ENCODE peak calls at places on chromosomes 4 and X, in six cellular contexts. O, K, R, W, N and Q are unnamed samples.

GRCh38 chr4:186920486-186920885 is 196.8 kb upstream of the FAT1 start:
- DNase-seq in O (no peak), K (peak; percentile 69), R (no peak), W (no peak), N (no peak), Q (peak; percentile 80)

GRCh38 chrX:21373637-21374162 is 518 bp upstream of the CNKSR2 start:
- DNase-seq in O (peak; percentile 28), K (no peak), R (no peak), W (peak; percentile 20), N (no peak), Q (no peak)

GRCh38 chr4:113474017-113474416 is 287.5 kb downstream of the CAMK2D start:
- DNase-seq in O (no peak), K (peak; percentile 71), R (no peak), W (no peak), N (no peak), Q (peak; percentile 82)

GRCh38 chr4:1393866-1394265 is 12.4 kb downstream of the NKX1-1 start:
- DNase-seq in O (no peak), K (no peak), R (no peak), W (no peak), N (no peak), Q (no peak)

GRCh38 chrX:123184199-123184857 is at the start of gene GRIA3:
- DNase-seq in O (peak; percentile 35), K (peak; percentile 24), R (peak; percentile 45), W (peak; percentile 60), N (peak; percentile 17), Q (no peak)

GRCh38 chr4:37717575-37717974 is 31.4 kb upstream of the RELL1 start:
- DNase-seq in O (no peak), K (peak; percentile 71), R (no peak), W (no peak), N (no peak), Q (peak; percentile 92)

GRCh38 chrX:12421918-12422317 is 283.6 kb downstream of the FRMPD4 start:
- DNase-seq in O (no peak), K (no peak), R (no peak), W (peak; percentile 7), N (no peak), Q (peak; percentile 7)

GRCh38 chrX:39063037-39063436 is 261.8 kb downstream of the MID1IP1 start:
- DNase-seq in O (no peak), K (no peak), R (no peak), W (no peak), N (no peak), Q (no peak)

GRCh38 chr4:185682236-185682635 is 129.8 kb downstream of the SORBS2 start:
- DNase-seq in O (no peak), K (peak; percentile 17), R (no peak), W (no peak), N (no peak), Q (peak; percentile 12)

GRCh38 chrX:45150821-45151220 is 49.9 kb downstream of the DIPK2B start:
- DNase-seq in O (no peak), K (no peak), R (no peak), W (no peak), N (no peak), Q (no peak)

DNA sequence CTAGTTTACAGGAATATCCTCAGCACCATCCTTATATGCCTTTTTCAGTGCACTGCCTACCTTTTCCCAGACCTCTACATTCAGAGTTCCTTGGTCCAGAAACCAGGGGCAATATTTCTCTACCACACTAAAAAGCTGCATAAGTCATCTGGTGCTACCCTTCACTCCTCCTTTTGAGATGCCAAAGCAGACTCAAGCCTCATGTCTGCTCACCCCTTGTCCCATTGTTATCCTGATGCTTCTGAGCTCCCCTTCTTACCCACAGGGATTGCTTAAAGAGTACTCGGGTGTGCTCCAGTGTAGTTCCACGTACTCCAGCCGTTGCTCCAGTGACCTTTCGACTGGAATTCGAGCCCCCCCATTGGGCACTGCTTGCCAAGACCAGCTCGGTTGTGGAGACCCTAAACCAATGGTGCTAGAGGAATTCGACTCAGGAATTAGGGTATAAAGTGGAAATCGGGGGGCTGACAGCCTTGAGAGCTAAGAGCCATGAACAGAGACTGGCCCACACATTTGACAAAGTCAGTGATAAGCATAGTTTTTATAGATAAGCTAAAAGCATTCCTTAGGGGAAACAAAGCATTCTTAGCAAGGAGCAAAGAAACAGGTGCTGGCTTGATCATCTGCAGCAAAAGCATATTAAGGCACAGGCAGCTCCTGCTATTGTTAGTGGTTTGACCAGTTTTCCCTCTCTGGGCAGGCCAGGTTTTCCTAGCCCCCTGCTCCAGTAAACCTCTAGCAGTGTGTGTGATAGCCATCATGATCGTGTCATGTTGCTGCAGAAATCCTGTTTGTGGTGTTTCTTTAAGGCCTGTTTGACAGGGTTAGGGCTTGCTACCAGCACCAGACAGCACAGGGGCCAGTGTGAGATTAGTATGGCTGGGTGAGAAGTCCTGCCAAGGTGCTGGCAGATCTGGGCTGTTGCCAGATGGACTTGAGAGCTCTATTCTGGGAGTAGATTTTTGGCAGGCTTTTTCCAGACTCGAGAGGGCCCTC is 57.5 kb upstream of the WDR1 start:
- DNase-seq in O (no peak), K (no peak), R (no peak), W (peak; percentile 54), N (no peak), Q (no peak)
- H3K79me1 ChIP-seq in O (no peaks in the 10 kb centered on the region), K (no peaks in the 10 kb centered on the region), R (no peaks in the 10 kb centered on the region), W (no peaks in the 10 kb centered on the region), N (no peaks in the 10 kb centered on the region), Q (no peaks in the 10 kb centered on the region)

DNA sequence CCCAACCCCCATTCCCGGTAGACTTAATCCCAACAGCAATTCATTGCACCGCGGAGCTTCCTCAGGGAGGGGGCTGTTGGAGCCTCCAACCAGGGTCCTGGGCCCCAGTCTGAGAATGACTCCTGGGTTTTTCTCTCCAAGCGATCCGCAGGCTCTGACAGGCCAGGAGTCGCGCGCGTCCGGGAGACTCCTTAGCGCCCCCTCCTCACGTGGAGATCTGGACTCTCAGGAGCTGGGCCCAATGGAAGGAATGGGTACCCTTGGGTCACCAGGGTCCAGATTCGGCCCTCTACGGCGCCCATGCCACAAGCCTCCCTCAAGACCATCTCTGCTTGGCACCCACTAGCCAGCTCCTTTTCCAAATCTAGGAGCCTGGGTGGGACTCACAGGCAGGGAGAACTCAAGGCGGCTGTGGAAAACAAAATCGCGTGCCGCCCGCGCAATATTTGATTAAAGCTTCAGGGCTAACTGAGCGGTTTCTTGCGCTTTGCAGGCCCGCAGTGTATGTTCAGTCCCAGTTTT is 7.1 kb downstream of the HAND2 start:
- DNase-seq in O (no peak), K (peak; percentile 81), R (no peak), W (no peak), N (no peak), Q (no peak)
- H3K79me1 ChIP-seq in O (no peaks in the 10 kb centered on the region), K (no peaks in the 10 kb centered on the region), R (no peaks in the 10 kb centered on the region), W (no peaks in the 10 kb centered on the region), N (no peaks in the 10 kb centered on the region), Q (no peaks in the 10 kb centered on the region)

DNA sequence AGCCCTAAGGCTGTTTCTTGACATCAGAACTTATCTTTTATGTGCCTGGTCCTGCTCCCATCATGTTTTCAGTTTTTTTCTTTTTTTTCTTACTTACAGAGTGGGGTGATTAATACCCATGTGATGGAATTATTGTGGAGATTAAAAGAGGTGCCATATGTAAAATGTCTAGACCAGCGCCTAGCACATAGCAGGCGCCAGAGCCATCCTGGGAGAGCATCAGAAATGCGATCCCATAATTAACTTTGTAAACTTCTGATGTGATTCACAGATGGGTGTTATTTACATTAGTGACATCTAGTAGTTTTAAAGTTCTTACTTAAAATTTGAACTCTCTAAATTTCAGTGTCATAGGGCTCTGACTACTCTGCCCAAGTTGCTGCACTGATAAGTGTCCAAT is 66.2 kb upstream of the PGRMC2 start:
- DNase-seq in O (no peak), K (peak; percentile 90), R (no peak), W (no peak), N (no peak), Q (peak; percentile 74)
- H3K79me1 ChIP-seq in O (no peaks in the 10 kb centered on the region), K (peaks cover 4% of the 10 kb centered on the region), R (no peaks in the 10 kb centered on the region), W (no peaks in the 10 kb centered on the region), N (no peaks in the 10 kb centered on the region), Q (peaks cover 5% of the 10 kb centered on the region)

DNA sequence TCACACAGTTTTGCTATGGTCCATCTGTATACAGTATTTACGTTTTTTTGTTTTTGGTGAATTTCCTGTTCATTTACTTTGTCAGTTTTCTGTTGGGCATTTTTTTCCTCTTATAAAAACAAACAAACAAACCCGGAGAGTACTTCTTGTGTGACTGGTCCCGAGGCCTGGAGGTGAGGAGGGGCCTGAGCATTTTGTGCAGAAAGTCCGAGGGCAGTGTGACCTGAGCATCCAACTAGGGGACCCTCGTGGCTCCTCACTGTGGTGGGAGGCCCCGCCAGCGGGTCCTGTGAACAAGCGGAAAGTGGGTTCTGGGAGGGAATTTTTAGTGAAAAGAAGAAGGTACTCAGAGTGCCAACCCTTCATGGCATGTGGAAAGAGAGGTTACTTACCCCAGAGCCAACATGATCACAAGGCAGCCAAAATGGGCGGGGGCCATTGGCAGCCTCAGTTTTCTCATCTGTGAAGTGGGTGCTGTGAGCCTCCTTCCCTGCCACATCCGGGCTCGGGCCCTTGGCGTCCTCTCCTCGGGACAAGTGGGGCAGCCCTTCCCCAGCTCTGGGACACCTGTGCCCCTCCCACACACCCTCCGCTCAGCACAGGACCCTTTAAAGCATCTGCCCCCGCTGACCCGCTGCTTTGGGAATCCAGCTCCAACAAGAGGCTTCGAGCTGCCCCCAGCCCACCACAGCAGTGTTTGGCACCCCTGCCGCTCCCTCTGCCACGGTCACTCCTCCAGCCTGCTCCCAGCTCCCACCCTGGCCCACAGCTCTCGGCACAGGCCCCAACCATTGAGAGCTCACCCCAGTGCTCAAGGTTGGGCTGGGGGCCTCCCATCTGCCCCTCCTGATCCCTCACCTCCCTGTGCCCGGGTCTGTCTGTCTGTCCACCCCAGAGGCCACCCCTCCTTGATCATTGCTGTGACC is 22.8 kb upstream of the GPR78 start:
- DNase-seq in O (no peak), K (no peak), R (no peak), W (no peak), N (no peak), Q (no peak)
- H3K79me1 ChIP-seq in O (no peaks in the 10 kb centered on the region), K (no peaks in the 10 kb centered on the region), R (no peaks in the 10 kb centered on the region), W (no peaks in the 10 kb centered on the region), N (no peaks in the 10 kb centered on the region), Q (no peaks in the 10 kb centered on the region)